ENCODE peak calls at places on chromosome 21, in eight cellular contexts. X, T, Z, S, O, K, J and A are unnamed samples.

GRCh38 chr21:45874716-45875415 is 106.7 kb upstream of the COL6A1 start:
- DNase-seq in S (no peak), K (peak), O (peak), Z (no peak), J (no peak), X (no peak), T (no peak), A (no peak)

GRCh38 chr21:27246741-27247140 is 279.9 kb upstream of the ADAMTS5 start:
- DNase-seq in Z (no peak), S (no peak), J (no peak), X (no peak), T (no peak), O (no peak), K (no peak), A (no peak)

GRCh38 chr21:36501589-36501892 is 21.6 kb upstream of the CLDN14 start:
- DNase-seq in X (no peak), S (no peak), K (no peak), T (no peak), J (no peak), O (no peak), Z (no peak), A (no peak)

GRCh38 chr21:37758997-37759396 is 157.3 kb downstream of the KCNJ6 start:
- DNase-seq in X (no peak), O (no peak), T (no peak), S (peak), K (peak), Z (no peak), J (peak), A (no peak)

GRCh38 chr21:37821791-37822450 is 94.3 kb downstream of the KCNJ6 start:
- DNase-seq in O (no peak), K (no peak), Z (no peak), X (no peak), J (no peak), T (no peak), S (no peak), A (no peak)

GRCh38 chr21:33644383-33645074 is 2.2 kb downstream of the ITSN1 start:
- DNase-seq in J (no peak), S (no peak), X (no peak), K (no peak), Z (no peak), O (no peak), T (no peak), A (no peak)

GRCh38 chr21:31517664-31518402 is 141.7 kb upstream of the SOD1 start:
- DNase-seq in S (no peak), J (no peak), K (no peak), T (no peak), Z (no peak), O (no peak), X (no peak), A (peak)

GRCh38 chr21:45286671-45287437 is 841 bp downstream of the POFUT2 start:
- DNase-seq in X (no peak), Z (no peak), S (no peak), T (no peak), O (no peak), K (peak), J (no peak), A (no peak)

GRCh38 chr21:33394260-33394659 is 9.0 kb upstream of the IFNGR2 start:
- DNase-seq in J (no peak), X (no peak), Z (no peak), T (no peak), O (no peak), K (no peak), S (no peak), A (no peak)